ENCODE peak calls at places on chromosomes 5 and 9, in four cellular contexts. I is CD8-positive, alpha-beta T cell; X is stomach; N is IMR-90. F is an unnamed sample.

GRCh38 chr5:53399921-53400697 is 80.3 kb upstream of the FST start:
- DNase-seq in I (no peak), X (no peak), N (no peak), F (no peak)

GRCh38 chr9:87842878-87843585 is 39.6 kb upstream of the SPATA31E1 start:
- DNase-seq in I (no peak), X (no peak), N (no peak), F (no peak)

GRCh38 chr9:32300373-32300772 is 84.1 kb upstream of the ACO1 start:
- DNase-seq in I (no peak), X (no peak), N (no peak), F (no peak)

GRCh38 chr9:34555002-34555348 is 32.2 kb upstream of the ENHO start:
- DNase-seq in I (no peak), X (no peak), N (no peak), F (no peak)

GRCh38 chr5:2196416-2196815 is 313.7 kb upstream of the IRX4 start:
- DNase-seq in I (no peak), X (no peak), N (no peak), F (no peak)

GRCh38 chr5:150779397-150780179 is 1.0 kb downstream of the SMIM3 start:
- DNase-seq in I (no peak), X (no peak), N (peak), F (peak)

GRCh38 chr9:97809666-97810344 is 43.2 kb upstream of the FOXE1 start:
- DNase-seq in I (no peak), X (no peak), N (no peak), F (peak)

GRCh38 chr9:519579-519978 is 304.9 kb downstream of the DOCK8 start:
- DNase-seq in I (no peak), X (no peak), N (no peak), F (no peak)

GRCh38 chr9:126423709-126424185 is 97.1 kb downstream of the MVB12B start:
- DNase-seq in I (no peak), X (no peak), N (no peak), F (no peak)

GRCh38 chr9:114972510-114972909 is 42.1 kb upstream of the TNFSF8 start:
- DNase-seq in I (no peak), X (no peak), N (no peak), F (peak)

GRCh38 chr9:98172604-98173003 is 19.8 kb downstream of the CORO2A start:
- DNase-seq in I (no peak), X (peak), N (peak), F (no peak)

GRCh38 chr9:13330396-13331004 is 51.0 kb upstream of the MPDZ start:
- DNase-seq in I (no peak), X (no peak), N (no peak), F (no peak)

GRCh38 chr9:89701221-89701798 is 96.5 kb downstream of the GADD45G start:
- DNase-seq in I (peak), X (no peak), N (no peak), F (no peak)

GRCh38 chr5:134103397-134103796 is 11.1 kb upstream of the TCF7 start:
- DNase-seq in I (no peak), X (no peak), N (no peak), F (no peak)

GRCh38 chr9:93087971-93088655 is 7.9 kb upstream of the CARD19 start:
- DNase-seq in I (no peak), X (no peak), N (no peak), F (no peak)

GRCh38 chr5:16889203-16889971 is 46.7 kb downstream of the MYO10 start:
- DNase-seq in I (no peak), X (no peak), N (peak), F (peak)

GRCh38 chr5:79464695-79465332 is 49.1 kb downstream of the HOMER1 start:
- DNase-seq in I (no peak), X (no peak), N (peak), F (peak)

DNA sequence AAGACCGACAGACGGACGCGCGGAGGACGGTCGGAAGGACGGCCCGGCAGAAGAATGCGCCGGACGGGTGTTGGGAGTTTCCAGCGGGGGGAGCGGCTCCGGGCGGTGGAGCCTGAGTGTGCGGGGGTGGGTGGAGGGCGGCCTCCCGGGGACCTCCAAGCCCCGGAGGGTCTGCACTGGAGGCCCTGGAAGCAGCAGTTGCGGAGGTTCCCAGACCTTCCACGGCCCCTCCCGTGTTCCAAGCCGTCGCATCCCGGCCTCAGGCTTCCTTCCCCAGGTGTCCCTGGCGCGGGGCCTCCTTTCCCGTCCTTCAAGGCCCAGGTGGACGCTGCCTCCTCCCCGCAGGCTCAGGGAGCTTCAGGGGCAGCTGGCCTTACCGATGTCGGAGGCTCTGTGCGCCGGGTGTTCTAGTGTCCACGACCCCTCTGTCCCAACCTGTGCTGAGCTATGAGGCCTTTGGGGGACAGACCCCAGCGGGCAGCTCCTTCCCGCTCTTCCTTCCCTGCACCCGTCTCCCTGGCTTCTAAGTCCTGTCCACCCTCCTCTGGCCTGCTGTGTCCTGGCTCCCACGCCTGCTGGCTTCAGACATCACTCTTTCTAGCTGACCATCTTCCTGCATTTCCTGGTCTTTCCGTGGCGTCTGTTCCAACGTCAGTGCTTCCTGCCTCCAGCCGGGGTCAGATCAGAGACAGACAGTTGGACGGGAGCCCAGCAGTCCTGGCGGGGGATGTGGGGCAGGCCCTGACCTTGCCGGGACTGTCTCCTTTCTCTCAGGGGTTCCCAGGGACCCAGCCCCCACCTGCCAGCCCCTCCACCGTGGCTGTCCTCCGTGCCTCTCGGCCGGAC is 5.6 kb downstream of the NRARP start:
- DNase-seq in I (no peak), X (peak), N (peak), F (peak)
- H3K4me3 ChIP-seq in I (no peak), X (peak), N (no peak), F (no peak)

DNA sequence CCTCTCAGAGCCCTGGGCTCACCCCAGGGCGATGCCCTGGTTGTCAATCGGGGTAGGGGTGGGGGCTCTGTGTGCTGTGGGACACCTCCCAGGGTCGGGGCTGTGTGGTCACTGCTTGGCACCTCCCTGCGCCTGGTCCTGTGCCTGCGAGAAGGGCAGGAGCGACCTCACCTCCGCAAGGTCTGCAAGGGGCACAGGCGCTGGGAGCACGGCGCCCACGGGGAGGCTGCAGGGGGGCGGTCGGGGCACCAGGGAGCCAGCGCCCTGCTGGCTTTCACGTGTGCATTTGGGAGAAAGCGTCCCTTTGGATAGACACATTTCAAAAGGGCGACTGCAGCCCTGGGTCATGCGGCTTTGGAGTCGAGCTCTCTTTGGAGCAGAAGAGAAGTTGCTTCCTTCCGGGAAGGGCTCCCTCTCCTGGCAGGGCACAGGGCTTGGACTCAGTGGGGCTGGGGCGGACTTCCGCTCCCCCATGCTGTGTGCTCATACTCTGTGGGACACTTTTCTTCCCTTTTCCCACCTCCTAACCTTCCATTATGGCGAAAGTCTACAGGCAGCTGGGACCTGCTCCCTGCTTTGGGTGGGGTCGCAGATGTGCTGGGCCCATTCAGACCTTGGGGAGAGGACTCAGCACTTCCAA is 52.8 kb upstream of the SLC28A3 start:
- DNase-seq in I (no peak), X (no peak), N (no peak), F (no peak)
- TF ChIP-seq CTCF in I (no peak), X (no peak), N (no peak), F (no peak)

GRCh38 chr5:141608557-141608956 is 10.2 kb downstream of the DIAPH1 start:
- DNase-seq in I (no peak), X (no peak), N (no peak), F (no peak)

GRCh38 chr5:141605523-141606277 is 13.1 kb downstream of the DIAPH1 start:
- DNase-seq in I (peak), X (peak), N (no peak), F (peak)

GRCh38 chr5:141603912-141604311 is 14.9 kb downstream of the DIAPH1 start:
- DNase-seq in I (no peak), X (no peak), N (no peak), F (no peak)

GRCh38 chr5:141608046-141608445 is 10.8 kb downstream of the DIAPH1 start:
- DNase-seq in I (no peak), X (no peak), N (no peak), F (no peak)

DNA sequence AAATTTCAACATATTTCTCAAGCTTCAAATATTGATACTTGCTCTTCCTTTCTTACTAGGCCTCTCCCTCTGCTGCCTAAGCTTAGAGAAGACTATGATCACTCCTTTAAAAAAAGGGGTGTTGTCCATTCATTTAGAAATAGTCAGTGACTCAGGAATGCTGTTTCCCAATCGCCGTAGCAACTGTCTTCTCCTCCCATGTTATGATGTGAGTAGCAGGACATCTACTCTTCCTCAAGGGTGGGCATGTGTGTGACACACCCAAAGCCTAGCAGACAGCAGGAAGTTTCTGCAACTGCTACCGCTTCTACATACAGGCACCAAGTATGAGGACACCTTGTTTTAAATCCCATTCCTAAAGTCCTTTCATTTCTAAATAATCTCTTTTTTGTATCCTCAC is 14.5 kb downstream of the DIAPH1 start:
- DNase-seq in I (no peak), X (peak), N (peak), F (peak)
- H3K4me3 ChIP-seq in I (peak), X (no peak), N (no peak), F (no peak)

GRCh38 chr5:109788596-109788995 is 98.9 kb downstream of the MAN2A1 start:
- DNase-seq in I (no peak), X (no peak), N (no peak), F (no peak)

GRCh38 chr5:109792613-109793012 is 102.9 kb downstream of the MAN2A1 start:
- DNase-seq in I (no peak), X (no peak), N (no peak), F (no peak)
- TF ChIP-seq CTCF in I (no peak), X (no peak), N (no peak), F (no peak)

GRCh38 chr9:135515541-135515951 is 5.7 kb upstream of the LCN1 start:
- DNase-seq in I (no peak), X (peak), N (no peak), F (no peak)

GRCh38 chr9:135514342-135515082 is 6.7 kb upstream of the LCN1 start:
- DNase-seq in I (no peak), X (peak), N (no peak), F (no peak)

GRCh38 chr9:135516132-135516860 is 4.9 kb upstream of the LCN1 start:
- DNase-seq in I (no peak), X (peak), N (no peak), F (no peak)

GRCh38 chr9:135513351-135513846 is 7.8 kb upstream of the LCN1 start:
- DNase-seq in I (no peak), X (peak), N (no peak), F (no peak)

DNA sequence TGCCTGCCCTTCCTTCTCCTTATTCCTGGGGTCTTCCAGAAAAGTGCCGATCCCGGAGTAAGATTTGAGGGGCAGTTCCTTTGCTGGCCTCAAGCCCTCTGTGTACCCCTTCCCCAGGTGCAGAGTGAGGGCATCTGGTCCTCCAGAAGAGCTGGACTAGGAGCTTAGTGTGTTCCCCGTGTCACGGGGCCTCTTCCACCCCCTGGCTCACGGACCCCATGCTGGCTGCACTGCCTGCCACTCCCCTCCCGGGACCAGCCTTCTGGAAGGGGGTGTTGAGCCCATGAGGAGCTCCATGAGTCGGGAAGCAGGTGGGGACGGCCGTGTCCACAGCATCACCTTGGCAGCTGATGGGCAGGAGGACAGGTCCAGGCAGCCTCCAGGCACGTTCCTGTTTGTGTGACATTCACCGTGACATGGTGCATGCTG is 6.1 kb upstream of the LCN1 start:
- DNase-seq in I (no peak), X (peak), N (no peak), F (no peak)
- H3K4me3 ChIP-seq in I (no peak), X (no peak), N (no peak), F (no peak)

F was measured in epithelial cell of esophagus.